ENCODE peak calls at places on chromosomes 2 and 18, in six cellular contexts. M is astrocyte of the spinal cord, R is GM23338, L is astrocyte of the cerebellum, Z is cardiac muscle cell, K is upper lobe of right lung. W is an unnamed sample.

GRCh38 chr2:149872638-149873037 is 285.1 kb upstream of the MMADHC start:
- DNase-seq in M (no peak), R (no peak), L (no peak), Z (peak), K (no peak), W (no peak)

GRCh38 chr2:119257198-119257597 is 33.6 kb downstream of the STEAP3 start:
- DNase-seq in M (no peak), R (no peak), L (no peak), Z (peak), K (no peak), W (no peak)

GRCh38 chr2:240395448-240395847 is 40.0 kb upstream of the GPC1 start:
- DNase-seq in M (no peak), R (no peak), L (no peak), Z (no peak), K (no peak), W (no peak)

GRCh38 chr2:240595381-240596079 is 9.0 kb downstream of the CAPN10 start:
- DNase-seq in M (no peak), R (peak), L (no peak), Z (peak), K (peak), W (peak)

GRCh38 chr2:71339685-71340084 is 8.1 kb downstream of the ZNF638 start:
- DNase-seq in M (no peak), R (no peak), L (no peak), Z (no peak), K (no peak), W (no peak)

GRCh38 chr2:46915281-46915810 is at the start of gene MCFD2:
- DNase-seq in M (no peak), R (no peak), L (no peak), Z (no peak), K (peak), W (peak)

GRCh38 chr2:52395912-52396311 is 1364.0 kb upstream of the NRXN1 start:
- DNase-seq in M (peak), R (no peak), L (peak), Z (no peak), K (no peak), W (peak)

GRCh38 chr2:46181789-46182530 is 115.2 kb upstream of the EPAS1 start:
- DNase-seq in M (no peak), R (no peak), L (no peak), Z (no peak), K (no peak), W (no peak)

GRCh38 chr18:46528037-46528436 is 129.0 kb downstream of the LOXHD1 start:
- DNase-seq in M (no peak), R (no peak), L (no peak), Z (no peak), K (no peak), W (no peak)

GRCh38 chr2:50490991-50491390 is 540.9 kb downstream of the NRXN1 start:
- DNase-seq in M (no peak), R (no peak), L (no peak), Z (no peak), K (no peak), W (no peak)

GRCh38 chr2:63805412-63805811 is 36.3 kb upstream of the UGP2 start:
- DNase-seq in M (no peak), R (no peak), L (no peak), Z (no peak), K (no peak), W (no peak)

GRCh38 chr2:205287316-205287715 is 395.0 kb upstream of the NRP2 start:
- DNase-seq in M (no peak), R (no peak), L (no peak), Z (no peak), K (no peak), W (no peak)

GRCh38 chr2:5720426-5720825 is 28.2 kb downstream of the SOX11 start:
- DNase-seq in M (peak), R (no peak), L (no peak), Z (no peak), K (no peak), W (peak)

GRCh38 chr2:169734172-169734847 is 678 bp downstream of the KLHL23 start:
- DNase-seq in M (peak), R (peak), L (no peak), Z (peak), K (peak), W (peak)

GRCh38 chr2:100679211-100679610 is 116.4 kb downstream of the PDCL3 start:
- DNase-seq in M (no peak), R (no peak), L (no peak), Z (no peak), K (no peak), W (no peak)

GRCh38 chr18:77360315-77361186 is 110.9 kb downstream of the GALR1 start:
- DNase-seq in M (no peak), R (peak), L (no peak), Z (peak), K (no peak), W (peak)

GRCh38 chr2:58578276-58578675 is 337.2 kb upstream of the FANCL start:
- DNase-seq in M (no peak), R (no peak), L (no peak), Z (no peak), K (no peak), W (no peak)

GRCh38 chr2:129724021-129724757 is 255.3 kb upstream of the RAB6C start:
- DNase-seq in M (no peak), R (no peak), L (no peak), Z (no peak), K (no peak), W (no peak)

GRCh38 chr2:214322662-214323061 is 88.2 kb upstream of the VWC2L start:
- DNase-seq in M (no peak), R (no peak), L (no peak), Z (no peak), K (no peak), W (no peak)

GRCh38 chr2:204541637-204542036 is 3.6 kb upstream of the PARD3B start:
- DNase-seq in M (no peak), R (no peak), L (no peak), Z (no peak), K (no peak), W (no peak)

GRCh38 chr18:75204262-75204977 is 4.5 kb downstream of the PTGR3 start:
- DNase-seq in M (peak), R (peak), L (no peak), Z (peak), K (peak), W (peak)

GRCh38 chr2:144261966-144262365 is 258.0 kb downstream of the ZEB2 start:
- DNase-seq in M (no peak), R (no peak), L (no peak), Z (no peak), K (no peak), W (no peak)

GRCh38 chr18:51890762-51891161 is 449.2 kb upstream of the DCC start:
- DNase-seq in M (peak), R (no peak), L (peak), Z (no peak), K (peak), W (peak)

GRCh38 chr2:168992026-168992425 is 39.1 kb downstream of the ABCB11 start:
- DNase-seq in M (no peak), R (no peak), L (no peak), Z (no peak), K (no peak), W (peak)

GRCh38 chr2:23626701-23627181 is 241.8 kb downstream of the KLHL29 start:
- DNase-seq in M (no peak), R (no peak), L (no peak), Z (no peak), K (no peak), W (no peak)

GRCh38 chr2:201470821-201471731 is 19.5 kb downstream of the STRADB start:
- DNase-seq in M (peak), R (peak), L (no peak), Z (peak), K (no peak), W (peak)

GRCh38 chr2:190746971-190747761 is 98.3 kb downstream of the NAB1 start:
- DNase-seq in M (no peak), R (peak), L (no peak), Z (peak), K (no peak), W (peak)

GRCh38 chr18:74252032-74252380 is 39.8 kb downstream of the CYB5A start:
- DNase-seq in M (peak), R (no peak), L (no peak), Z (no peak), K (no peak), W (peak)

GRCh38 chr2:239578381-239578780 is 177.6 kb upstream of the HDAC4 start:
- DNase-seq in M (no peak), R (no peak), L (no peak), Z (no peak), K (peak), W (no peak)

GRCh38 chr18:54149078-54149697 is 75.3 kb downstream of the MBD2 start:
- DNase-seq in M (peak), R (peak), L (peak), Z (no peak), K (no peak), W (peak)

GRCh38 chr18:8661754-8662573 is 43.4 kb upstream of the MTCL1 start:
- DNase-seq in M (peak), R (peak), L (peak), Z (peak), K (peak), W (peak)

GRCh38 chr2:134259571-134259970 is 5.7 kb downstream of the MGAT5 start:
- DNase-seq in M (no peak), R (no peak), L (no peak), Z (no peak), K (no peak), W (no peak)

GRCh38 chr2:229342376-229342775 is 71.3 kb upstream of the PID1 start:
- DNase-seq in M (peak), R (peak), L (no peak), Z (peak), K (peak), W (peak)

GRCh38 chr2:227285741-227286140 is 39.3 kb upstream of the MFF start:
- DNase-seq in M (no peak), R (no peak), L (no peak), Z (no peak), K (no peak), W (no peak)

GRCh38 chr2:176177580-176178270 is 10.7 kb upstream of the HOXD1 start:
- DNase-seq in M (no peak), R (peak), L (no peak), Z (peak), K (no peak), W (no peak)

GRCh38 chr2:192267484-192267883 is 72.8 kb upstream of the TMEFF2 start:
- DNase-seq in M (peak), R (no peak), L (peak), Z (no peak), K (no peak), W (peak)

GRCh38 chr18:54828986-54829385 is 709 bp downstream of the RAB27B start:
- DNase-seq in M (no peak), R (no peak), L (no peak), Z (no peak), K (no peak), W (peak)

DNA sequence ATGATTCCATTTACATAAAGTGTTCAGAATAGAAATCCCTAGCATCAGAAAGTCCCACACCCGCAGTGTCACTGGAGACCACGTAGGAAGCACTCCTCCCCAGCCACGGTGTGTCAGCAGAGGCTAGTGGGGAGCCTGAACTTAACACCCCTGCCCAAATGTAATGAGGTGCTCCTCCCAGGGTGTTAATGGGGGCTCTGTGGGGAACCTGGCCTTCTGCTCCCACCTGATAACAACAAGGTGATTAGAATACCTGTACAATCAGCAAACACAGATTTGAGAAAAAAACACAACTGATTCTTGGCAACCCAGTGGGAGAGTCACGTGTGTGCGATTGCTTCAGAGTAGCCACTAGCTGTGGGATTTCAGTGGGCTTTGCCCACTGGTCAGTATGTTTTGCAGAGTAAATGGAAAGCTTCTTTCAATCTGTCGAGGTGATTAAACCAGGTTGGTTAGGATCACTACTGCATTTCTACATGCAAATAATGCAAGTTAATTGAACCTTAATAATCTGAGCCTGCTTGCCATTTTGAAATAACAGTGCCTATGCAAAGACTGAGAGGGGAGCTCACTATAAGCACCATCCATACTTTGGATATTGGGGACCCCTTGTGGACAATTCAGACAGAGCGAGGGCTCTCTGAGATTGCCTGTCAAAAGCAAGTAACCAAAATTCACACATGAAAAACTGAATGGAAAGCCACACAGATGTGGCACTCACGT is 20.6 kb upstream of the ATRAID start:
- DNase-seq in M (peak), R (peak), L (peak), Z (peak), K (no peak), W (peak)
- H3K4me3 ChIP-seq in M (no peak), R (no peak), L (no peak), Z (no peak), K (no peak), W (no peak)

DNA sequence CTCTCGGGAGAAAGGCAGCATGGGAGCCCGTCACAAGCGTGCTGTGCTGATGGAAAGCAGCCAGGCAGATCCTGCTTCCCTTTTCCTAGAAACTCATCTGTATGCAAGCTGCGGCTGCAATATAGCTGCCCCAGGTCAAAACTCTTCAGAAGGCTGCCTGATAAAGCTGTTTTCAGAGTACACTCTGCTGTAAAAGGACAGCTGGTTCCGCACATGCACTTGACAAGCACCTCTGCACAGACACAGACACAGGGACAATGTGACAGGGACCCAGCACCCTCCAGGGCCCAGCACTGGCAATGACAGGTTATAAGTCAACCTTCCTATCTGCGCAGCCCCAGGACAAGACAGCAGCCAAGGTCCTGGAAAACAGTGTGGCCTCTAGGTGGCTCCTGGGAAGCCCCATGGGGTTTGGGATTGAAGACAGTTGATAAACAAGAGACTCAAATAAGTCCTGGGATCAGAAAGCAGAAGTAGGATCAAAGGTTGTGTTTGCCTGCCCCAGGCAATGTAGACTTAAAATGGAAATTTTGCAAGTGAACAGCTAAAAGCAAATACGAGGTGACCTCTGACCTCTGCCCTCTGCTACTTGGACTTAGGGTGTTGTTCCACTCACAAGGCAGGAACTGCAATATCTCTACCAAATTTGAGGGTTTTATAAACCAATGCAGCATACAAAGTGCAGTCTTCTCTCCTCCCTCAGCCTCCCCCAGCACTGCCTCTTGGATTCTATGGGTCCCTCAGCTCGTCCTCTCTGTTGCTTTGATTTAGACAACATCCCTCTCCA is 16.9 kb downstream of the SLC66A2 start:
- DNase-seq in M (no peak), R (no peak), L (no peak), Z (peak), K (peak), W (peak)
- TF ChIP-seq CTCF in M (no peak), R (peak), L (no peak), Z (no peak), K (no peak), W (no peak)

GRCh38 chr2:174682578-174683391 is 81.5 kb downstream of the CHRNA1 start:
- DNase-seq in M (peak), R (peak), L (no peak), Z (peak), K (peak), W (peak)

GRCh38 chr2:174678395-174678794 is 80.8 kb upstream of the WIPF1 start:
- DNase-seq in M (no peak), R (no peak), L (no peak), Z (no peak), K (no peak), W (no peak)

GRCh38 chr2:174681983-174682577 is 82.2 kb downstream of the CHRNA1 start:
- DNase-seq in M (peak), R (peak), L (no peak), Z (peak), K (peak), W (no peak)

GRCh38 chr2:174681099-174681982 is 82.9 kb downstream of the CHRNA1 start:
- DNase-seq in M (peak), R (peak), L (peak), Z (peak), K (no peak), W (peak)

DNA sequence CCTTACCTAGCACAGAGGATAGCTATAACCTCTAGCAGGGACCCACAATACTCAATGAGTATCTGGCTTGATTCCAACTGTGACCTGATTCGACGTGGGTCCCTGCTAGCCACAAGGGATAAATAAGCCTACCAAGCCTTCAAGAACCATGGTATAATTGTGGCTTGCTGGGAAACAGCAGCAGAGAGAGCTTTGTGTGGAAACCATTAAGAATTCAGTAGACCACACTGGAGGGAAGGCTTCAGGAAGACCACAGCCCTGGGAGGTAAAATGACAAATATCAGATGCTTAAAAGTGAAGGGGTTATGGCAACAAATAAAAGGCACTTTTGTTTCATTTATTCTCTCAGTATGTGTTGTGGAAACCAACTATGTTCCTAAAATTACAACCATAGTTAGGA is 82.6 kb upstream of the WIPF1 start:
- DNase-seq in M (peak), R (no peak), L (peak), Z (no peak), K (no peak), W (no peak)
- H3K4me3 ChIP-seq in M (no peak), R (no peak), L (no peak), Z (no peak), K (no peak), W (no peak)

GRCh38 chr2:535222-535621 is 142.0 kb downstream of the TMEM18 start:
- DNase-seq in M (no peak), R (no peak), L (no peak), Z (no peak), K (no peak), W (peak)
- TF ChIP-seq CTCF in M (no peak), R (peak), L (no peak), Z (no peak), K (no peak), W (peak)

DNA sequence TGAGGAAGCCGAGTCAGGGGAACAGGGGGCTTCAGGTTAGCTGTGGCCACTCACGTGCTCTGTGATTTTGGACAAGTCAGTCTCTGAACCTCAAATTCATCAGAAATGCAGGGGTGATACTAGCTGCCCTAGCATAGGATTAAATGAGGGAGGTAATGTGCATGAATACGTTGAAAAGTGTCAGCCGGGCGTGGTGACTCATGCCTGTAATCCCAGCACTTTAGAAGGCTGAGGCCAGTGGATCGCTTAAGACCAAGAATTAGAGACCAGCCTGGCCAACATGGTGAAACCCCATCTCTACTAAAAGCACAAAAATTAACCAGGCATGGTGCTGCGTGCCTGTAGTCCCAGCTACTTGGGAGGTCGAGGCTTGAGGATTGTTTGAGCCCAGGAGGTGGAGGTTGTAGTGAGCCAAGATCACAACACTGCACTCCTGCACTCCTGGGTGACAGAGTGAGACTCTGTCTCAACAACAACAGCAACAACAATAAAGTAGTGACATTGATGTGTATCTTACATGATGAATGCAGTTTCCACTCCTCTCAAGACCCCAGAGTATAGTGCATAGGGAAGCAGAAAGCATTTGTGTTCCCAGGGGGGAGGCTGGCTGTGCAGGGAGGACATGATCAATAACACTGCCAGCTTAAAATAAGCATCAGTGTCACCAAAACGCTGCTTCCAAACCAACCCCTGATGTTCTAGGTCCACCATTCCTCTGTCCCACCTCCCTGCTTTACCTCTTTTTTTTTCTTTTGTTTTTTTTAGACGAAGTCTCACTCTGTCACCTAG is 68.8 kb downstream of the HNRNPLL start:
- DNase-seq in M (no peak), R (no peak), L (no peak), Z (no peak), K (no peak), W (no peak)
- H3K4me3 ChIP-seq in M (no peak), R (no peak), L (no peak), Z (no peak), K (no peak), W (no peak)

GRCh38 chr2:188395903-188396699 is 104.4 kb downstream of the GULP1 start:
- DNase-seq in M (no peak), R (peak), L (no peak), Z (no peak), K (no peak), W (no peak)
- TF ChIP-seq CTCF in M (no peak), R (peak), L (no peak), Z (no peak), K (no peak), W (no peak)

GRCh38 chr2:202560200-202560599 is 74.6 kb upstream of the FAM117B start:
- DNase-seq in M (no peak), R (no peak), L (no peak), Z (no peak), K (no peak), W (no peak)

GRCh38 chr2:202555354-202555753 is 79.4 kb upstream of the FAM117B start:
- DNase-seq in M (no peak), R (no peak), L (no peak), Z (no peak), K (no peak), W (no peak)
- H3K4me3 ChIP-seq in M (no peak), R (no peak), L (no peak), Z (no peak), K (no peak), W (no peak)

GRCh38 chr2:198597648-198598047 is 793.3 kb downstream of the PLCL1 start:
- DNase-seq in M (no peak), R (no peak), L (no peak), Z (no peak), K (no peak), W (no peak)
- TF ChIP-seq CTCF in M (no peak), R (no peak), L (no peak), Z (no peak), K (no peak), W (no peak)

W was measured in choroid plexus epithelial cell.